ENCODE peak calls at places on chromosomes 13 and 19, in seven cellular contexts. One of them, this sample, is unnamed.

GRCh38 chr19:49118565-49119410 is at the start of gene C19orf73:
- DNase-seq in fibroblast of lung: peak; percentile 91
- DNase-seq in AG09309: peak; percentile 55
- DNase-seq in retinal pigment epithelial cell: peak; percentile 66
- DNase-seq in spleen: peak; percentile 97
- DNase-seq in mammary epithelial cell: peak; percentile 93
- DNase-seq in cardiac fibroblast: peak; percentile 96
- DNase-seq in this sample: peak; percentile 61

GRCh38 chr19:5360003-5360820 is 19.6 kb upstream of the PTPRS start:
- DNase-seq in fibroblast of lung: no peak
- DNase-seq in mammary epithelial cell: peak; percentile 30
- DNase-seq in retinal pigment epithelial cell: no peak
- DNase-seq in spleen: no peak
- DNase-seq in AG09309: no peak
- DNase-seq in cardiac fibroblast: no peak
- DNase-seq in this sample: no peak

GRCh38 chr13:46317120-46317519 is 69.9 kb downstream of the RUBCNL start:
- DNase-seq in spleen: no peak
- DNase-seq in fibroblast of lung: peak; percentile 64
- DNase-seq in AG09309: no peak
- DNase-seq in cardiac fibroblast: peak; percentile 50
- DNase-seq in mammary epithelial cell: no peak
- DNase-seq in retinal pigment epithelial cell: no peak
- DNase-seq in this sample: no peak

GRCh38 chr19:17415107-17415506 is 4.7 kb upstream of the MVB12A start:
- DNase-seq in AG09309: no peak
- DNase-seq in cardiac fibroblast: no peak
- DNase-seq in spleen: no peak
- DNase-seq in mammary epithelial cell: no peak
- DNase-seq in fibroblast of lung: no peak
- DNase-seq in retinal pigment epithelial cell: no peak
- DNase-seq in this sample: no peak

GRCh38 chr19:35090795-35091214 is 24.8 kb upstream of the FXYD3 start:
- DNase-seq in fibroblast of lung: no peak
- DNase-seq in mammary epithelial cell: no peak
- DNase-seq in AG09309: no peak
- DNase-seq in cardiac fibroblast: no peak
- DNase-seq in spleen: no peak
- DNase-seq in retinal pigment epithelial cell: no peak
- DNase-seq in this sample: no peak

GRCh38 chr19:7515471-7516226 is at the start of gene ZNF358:
- DNase-seq in mammary epithelial cell: no peak
- DNase-seq in cardiac fibroblast: peak; percentile 79
- DNase-seq in retinal pigment epithelial cell: no peak
- DNase-seq in AG09309: no peak
- DNase-seq in spleen: peak; percentile 90
- DNase-seq in fibroblast of lung: peak; percentile 82
- DNase-seq in this sample: no peak

GRCh38 chr19:35142531-35143230 is 374 bp upstream of the FXYD7 start:
- DNase-seq in mammary epithelial cell: no peak
- DNase-seq in retinal pigment epithelial cell: no peak
- DNase-seq in AG09309: no peak
- DNase-seq in cardiac fibroblast: peak; percentile 52
- DNase-seq in spleen: peak; percentile 90
- DNase-seq in fibroblast of lung: peak; percentile 29
- DNase-seq in this sample: no peak

GRCh38 chr19:48510421-48511268 is 990 bp downstream of the LMTK3 start:
- DNase-seq in cardiac fibroblast: peak; percentile 57
- DNase-seq in retinal pigment epithelial cell: no peak
- DNase-seq in spleen: peak; percentile 88
- DNase-seq in mammary epithelial cell: no peak
- DNase-seq in fibroblast of lung: peak; percentile 52
- DNase-seq in AG09309: no peak
- DNase-seq in this sample: no peak

GRCh38 chr13:24389506-24389905 is 80.1 kb downstream of the C1QTNF9 start:
- DNase-seq in spleen: no peak
- DNase-seq in cardiac fibroblast: no peak
- DNase-seq in mammary epithelial cell: no peak
- DNase-seq in retinal pigment epithelial cell: no peak
- DNase-seq in AG09309: no peak
- DNase-seq in fibroblast of lung: no peak
- DNase-seq in this sample: no peak

GRCh38 chr19:16895467-16896097 is 6.8 kb downstream of the F2RL3 start:
- DNase-seq in fibroblast of lung: peak; percentile 20
- DNase-seq in retinal pigment epithelial cell: no peak
- DNase-seq in cardiac fibroblast: peak; percentile 23
- DNase-seq in AG09309: no peak
- DNase-seq in spleen: no peak
- DNase-seq in mammary epithelial cell: no peak
- DNase-seq in this sample: no peak

GRCh38 chr19:29952127-29952526 is 10.1 kb downstream of the URI1 start:
- DNase-seq in fibroblast of lung: no peak
- DNase-seq in spleen: no peak
- DNase-seq in mammary epithelial cell: no peak
- DNase-seq in cardiac fibroblast: peak; percentile 31
- DNase-seq in retinal pigment epithelial cell: no peak
- DNase-seq in AG09309: no peak
- DNase-seq in this sample: no peak

GRCh38 chr19:4705413-4706131 is 18.1 kb downstream of the DPP9 start:
- DNase-seq in retinal pigment epithelial cell: no peak
- DNase-seq in AG09309: no peak
- DNase-seq in spleen: no peak
- DNase-seq in cardiac fibroblast: peak; percentile 14
- DNase-seq in mammary epithelial cell: no peak
- DNase-seq in fibroblast of lung: peak; percentile 43
- DNase-seq in this sample: no peak

GRCh38 chr13:94612050-94612449 is 10.4 kb downstream of the GPR180 start:
- DNase-seq in AG09309: no peak
- DNase-seq in cardiac fibroblast: no peak
- DNase-seq in spleen: no peak
- DNase-seq in mammary epithelial cell: no peak
- DNase-seq in fibroblast of lung: no peak
- DNase-seq in retinal pigment epithelial cell: no peak
- DNase-seq in this sample: no peak

GRCh38 chr19:42469311-42470239 is 26.8 kb upstream of the CXCL17 start:
- DNase-seq in cardiac fibroblast: no peak
- DNase-seq in fibroblast of lung: no peak
- DNase-seq in spleen: no peak
- DNase-seq in AG09309: no peak
- DNase-seq in mammary epithelial cell: no peak
- DNase-seq in retinal pigment epithelial cell: no peak
- DNase-seq in this sample: no peak

GRCh38 chr13:44440046-44440608 is 66.5 kb downstream of the SERP2 start:
- DNase-seq in AG09309: no peak
- DNase-seq in cardiac fibroblast: no peak
- DNase-seq in spleen: no peak
- DNase-seq in retinal pigment epithelial cell: no peak
- DNase-seq in fibroblast of lung: peak; percentile 52
- DNase-seq in mammary epithelial cell: no peak
- DNase-seq in this sample: no peak

GRCh38 chr13:44436589-44437337 is 63.1 kb downstream of the SERP2 start:
- DNase-seq in AG09309: peak; percentile 65
- DNase-seq in cardiac fibroblast: peak; percentile 97
- DNase-seq in retinal pigment epithelial cell: peak; percentile 79
- DNase-seq in fibroblast of lung: peak; percentile 96
- DNase-seq in mammary epithelial cell: peak; percentile 89
- DNase-seq in spleen: peak; percentile 91
- DNase-seq in this sample: peak; percentile 85

GRCh38 chr13:44437356-44438233 is 64.0 kb downstream of the SERP2 start:
- DNase-seq in cardiac fibroblast: peak; percentile 63
- DNase-seq in AG09309: no peak
- DNase-seq in fibroblast of lung: peak; percentile 78
- DNase-seq in mammary epithelial cell: peak; percentile 48
- DNase-seq in spleen: no peak
- DNase-seq in retinal pigment epithelial cell: no peak
- DNase-seq in this sample: no peak

GRCh38 chr13:44439615-44440014 is 66.0 kb downstream of the SERP2 start:
- DNase-seq in retinal pigment epithelial cell: no peak
- DNase-seq in fibroblast of lung: no peak
- DNase-seq in spleen: no peak
- DNase-seq in cardiac fibroblast: peak; percentile 19
- DNase-seq in mammary epithelial cell: no peak
- DNase-seq in AG09309: no peak
- DNase-seq in this sample: no peak

DNA sequence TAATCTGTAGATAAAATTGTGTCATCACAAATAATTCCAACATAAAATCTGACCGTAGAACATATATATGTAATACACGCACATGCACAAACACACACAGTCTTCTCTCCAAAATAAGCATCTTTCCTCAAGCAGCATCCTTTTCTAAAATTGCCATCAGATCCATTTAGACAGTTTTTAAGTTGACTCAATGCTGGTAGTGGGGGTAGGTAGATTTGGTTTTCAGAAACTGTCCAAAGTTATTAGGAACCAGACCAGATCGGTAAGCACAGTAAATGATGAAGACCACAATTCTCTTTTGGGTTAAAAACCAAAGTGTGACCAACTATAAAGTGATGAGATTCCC is 64.6 kb downstream of the SERP2 start:
- DNase-seq in fibroblast of lung: no peak
- DNase-seq in cardiac fibroblast: no peak
- DNase-seq in spleen: no peak
- DNase-seq in mammary epithelial cell: no peak
- DNase-seq in retinal pigment epithelial cell: no peak
- DNase-seq in AG09309: no peak
- DNase-seq in this sample: no peak
- H3K4me3 ChIP-seq in fibroblast of lung: no peak overlapping the region
- H3K4me3 ChIP-seq in cardiac fibroblast: no peak overlapping the region
- H3K4me3 ChIP-seq in spleen: no peak overlapping the region
- H3K4me3 ChIP-seq in mammary epithelial cell: no peak overlapping the region
- H3K4me3 ChIP-seq in retinal pigment epithelial cell: no peak overlapping the region
- H3K4me3 ChIP-seq in AG09309: no peak overlapping the region
- H3K4me3 ChIP-seq in this sample: no peak overlapping the region

DNA sequence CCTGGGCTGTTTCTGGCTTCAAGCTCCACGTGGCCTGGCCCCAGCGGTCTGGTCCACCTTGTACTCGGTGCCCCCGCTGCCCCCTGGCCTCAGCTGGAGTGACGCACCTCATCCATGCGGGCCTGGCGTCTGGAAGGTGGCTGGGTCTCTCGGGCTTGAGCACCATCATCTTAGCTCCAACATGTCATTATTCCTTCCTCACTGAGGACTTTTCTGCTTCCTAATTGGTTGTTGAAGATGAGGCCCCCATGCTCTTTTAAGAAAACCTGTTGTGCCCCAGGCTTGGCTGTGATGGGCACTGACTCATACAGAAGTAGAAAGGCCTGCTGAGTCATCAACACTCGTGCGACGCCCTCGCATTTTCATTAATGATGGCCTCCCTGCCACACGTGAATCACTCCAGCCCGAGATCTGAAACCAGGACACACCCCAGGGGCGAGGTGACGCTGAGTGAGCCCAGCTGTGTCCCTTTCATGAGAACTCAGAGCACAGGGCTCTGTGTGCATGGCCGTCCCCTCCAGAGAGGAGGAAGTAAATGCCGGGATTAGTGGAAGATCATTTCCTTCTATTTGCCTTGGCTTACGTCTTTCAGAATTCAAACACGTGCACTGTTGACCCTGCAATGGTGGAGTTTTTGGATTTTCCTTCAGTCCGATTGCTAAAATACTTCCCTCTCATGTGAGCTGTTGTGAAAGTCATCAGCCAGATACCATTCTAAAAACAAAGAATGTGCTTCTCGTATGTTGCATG is 14.0 kb upstream of the GJA3 start:
- DNase-seq in fibroblast of lung: peak; percentile 99
- DNase-seq in retinal pigment epithelial cell: peak; percentile 88
- DNase-seq in cardiac fibroblast: peak; percentile 94
- DNase-seq in AG09309: peak; percentile 79
- DNase-seq in spleen: no peak
- DNase-seq in mammary epithelial cell: peak; percentile 98
- DNase-seq in this sample: peak; percentile 89
- H3K4me3 ChIP-seq in fibroblast of lung: no peak overlapping the region
- H3K4me3 ChIP-seq in retinal pigment epithelial cell: peak overlapping the region; percentile 20
- H3K4me3 ChIP-seq in cardiac fibroblast: no peak overlapping the region
- H3K4me3 ChIP-seq in AG09309: no peak overlapping the region
- H3K4me3 ChIP-seq in spleen: no peak overlapping the region
- H3K4me3 ChIP-seq in mammary epithelial cell: no peak overlapping the region
- H3K4me3 ChIP-seq in this sample: no peak overlapping the region

DNA sequence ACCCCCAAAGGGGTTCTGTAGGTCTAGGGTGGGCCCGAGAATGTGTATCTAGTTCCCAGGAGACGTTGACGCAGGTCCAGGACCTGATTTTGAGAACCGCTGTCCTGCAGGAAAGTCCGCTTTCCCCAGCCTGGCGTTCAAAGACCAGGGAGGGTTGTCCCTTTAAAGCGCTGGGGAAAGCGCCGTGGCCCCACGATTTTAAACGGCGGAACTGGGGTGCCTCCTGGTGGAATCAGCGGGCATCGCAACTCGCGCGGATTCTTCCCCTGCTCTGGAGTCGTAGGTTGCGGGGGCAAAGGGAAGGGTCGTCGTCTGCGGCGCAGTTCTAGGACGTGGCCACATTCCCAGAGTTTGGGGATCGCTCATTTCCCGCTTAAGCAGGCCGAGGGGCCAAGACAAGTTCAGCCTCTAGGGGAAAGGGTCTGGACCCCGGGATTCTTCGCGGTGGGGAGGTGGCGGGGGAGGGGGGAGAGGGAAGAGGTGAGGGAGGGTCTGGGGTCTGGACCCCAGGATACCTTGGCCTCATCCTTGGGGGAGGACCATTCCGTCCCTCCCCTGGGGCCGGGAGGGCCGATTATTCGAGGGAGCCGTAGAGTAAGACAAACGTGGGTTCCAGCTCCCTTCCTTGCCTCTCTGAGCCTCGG is 7.7 kb downstream of the PNMA8B start:
- DNase-seq in spleen: peak; percentile 88
- DNase-seq in AG09309: no peak
- DNase-seq in mammary epithelial cell: peak; percentile 59
- DNase-seq in cardiac fibroblast: peak; percentile 78
- DNase-seq in fibroblast of lung: peak; percentile 71
- DNase-seq in retinal pigment epithelial cell: no peak
- DNase-seq in this sample: no peak
- H3K4me3 ChIP-seq in spleen: no peak overlapping the region
- H3K4me3 ChIP-seq in AG09309: peak overlapping the region; percentile 2
- H3K4me3 ChIP-seq in mammary epithelial cell: no peak overlapping the region
- H3K4me3 ChIP-seq in cardiac fibroblast: peak overlapping the region; percentile 16
- H3K4me3 ChIP-seq in fibroblast of lung: peak overlapping the region; percentile 55
- H3K4me3 ChIP-seq in retinal pigment epithelial cell: peak overlapping the region; percentile 45
- H3K4me3 ChIP-seq in this sample: peak overlapping the region; percentile 28

DNA sequence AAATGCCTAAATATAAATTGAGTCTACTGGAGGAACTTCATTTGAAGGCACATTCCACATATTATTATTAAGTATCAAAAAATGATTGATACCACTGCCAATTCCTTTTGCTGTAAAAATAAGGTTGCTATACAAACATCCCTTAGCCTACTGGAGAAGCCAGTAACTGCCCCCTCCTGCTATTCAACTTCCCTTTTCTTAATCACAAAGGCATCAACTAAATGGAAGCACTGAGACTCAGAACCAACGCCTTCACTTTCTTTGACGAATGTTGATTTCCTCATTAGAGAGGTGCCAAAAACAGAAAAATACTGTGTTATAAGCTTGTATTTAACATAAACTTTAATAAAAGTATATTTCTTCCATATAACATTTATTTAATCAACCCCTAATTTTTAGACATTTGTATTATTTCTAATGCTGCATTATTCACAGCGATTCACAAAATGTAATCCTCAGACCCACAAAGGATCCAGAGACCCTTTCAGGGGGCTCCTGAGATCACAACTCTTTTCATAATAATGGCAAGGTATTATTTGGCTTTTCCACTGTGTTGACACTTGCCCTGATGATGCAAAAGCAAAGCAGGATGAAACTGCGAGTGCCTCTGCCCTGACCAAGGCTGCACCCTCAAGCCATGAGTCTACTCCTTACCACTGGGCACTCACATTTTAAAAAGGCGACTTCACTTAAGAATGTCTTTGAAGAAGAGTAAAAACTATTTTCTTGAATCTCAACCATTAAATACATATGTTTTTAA is 11.6 kb downstream of the ELF1 start:
- DNase-seq in spleen: no peak
- DNase-seq in mammary epithelial cell: no peak
- DNase-seq in AG09309: no peak
- DNase-seq in retinal pigment epithelial cell: no peak
- DNase-seq in fibroblast of lung: peak; percentile 22
- DNase-seq in cardiac fibroblast: no peak
- DNase-seq in this sample: no peak
- H3K4me3 ChIP-seq in spleen: no peak overlapping the region
- H3K4me3 ChIP-seq in mammary epithelial cell: no peak overlapping the region
- H3K4me3 ChIP-seq in AG09309: no peak overlapping the region
- H3K4me3 ChIP-seq in retinal pigment epithelial cell: no peak overlapping the region
- H3K4me3 ChIP-seq in fibroblast of lung: no peak overlapping the region
- H3K4me3 ChIP-seq in cardiac fibroblast: no peak overlapping the region
- H3K4me3 ChIP-seq in this sample: no peak overlapping the region